ENCODE peak calls at places on chromosomes 11 and 22, in seven cellular contexts. One of them, this sample, is unnamed.

GRCh38 chr22:18085188-18085587 is 7.4 kb downstream of the PEX26 start:
- DNase-seq in H1: no peak
- DNase-seq in right atrium auricular region: no peak
- DNase-seq in psoas muscle: no peak
- DNase-seq in fibroblast of mammary gland: peak
- DNase-seq in GM06990: no peak
- DNase-seq in fibroblast of the aortic adventitia: peak
- DNase-seq in this sample: no peak

GRCh38 chr22:19330865-19331418 is 39.4 kb upstream of the CLTCL1 start:
- DNase-seq in H1: no peak
- DNase-seq in right atrium auricular region: no peak
- DNase-seq in psoas muscle: no peak
- DNase-seq in fibroblast of mammary gland: no peak
- DNase-seq in GM06990: no peak
- DNase-seq in fibroblast of the aortic adventitia: no peak
- DNase-seq in this sample: no peak

GRCh38 chr11:114281388-114281956 is 14.7 kb upstream of the NNMT start:
- DNase-seq in H1: no peak
- DNase-seq in right atrium auricular region: no peak
- DNase-seq in psoas muscle: no peak
- DNase-seq in fibroblast of mammary gland: no peak
- DNase-seq in GM06990: no peak
- DNase-seq in fibroblast of the aortic adventitia: peak
- DNase-seq in this sample: no peak

GRCh38 chr11:10857604-10858504 is at the start of gene ZBED5:
- DNase-seq in H1: peak
- DNase-seq in right atrium auricular region: peak
- DNase-seq in psoas muscle: peak
- DNase-seq in fibroblast of mammary gland: peak
- DNase-seq in GM06990: peak
- DNase-seq in fibroblast of the aortic adventitia: peak
- DNase-seq in this sample: peak

GRCh38 chr11:128627666-128628342 is 40.4 kb upstream of the ETS1 start:
- DNase-seq in H1: no peak
- DNase-seq in right atrium auricular region: peak
- DNase-seq in psoas muscle: no peak
- DNase-seq in fibroblast of mammary gland: no peak
- DNase-seq in GM06990: no peak
- DNase-seq in fibroblast of the aortic adventitia: no peak
- DNase-seq in this sample: peak

GRCh38 chr11:120908521-120909181 is 115.3 kb upstream of the TBCEL start:
- DNase-seq in H1: no peak
- DNase-seq in right atrium auricular region: no peak
- DNase-seq in psoas muscle: no peak
- DNase-seq in fibroblast of mammary gland: no peak
- DNase-seq in GM06990: no peak
- DNase-seq in fibroblast of the aortic adventitia: no peak
- DNase-seq in this sample: no peak

GRCh38 chr22:29387921-29388758 is at the start of gene AP1B1:
- DNase-seq in H1: peak
- DNase-seq in right atrium auricular region: peak
- DNase-seq in psoas muscle: peak
- DNase-seq in fibroblast of mammary gland: peak
- DNase-seq in GM06990: peak
- DNase-seq in fibroblast of the aortic adventitia: peak
- DNase-seq in this sample: peak

GRCh38 chr11:44537679-44538078 is 27.8 kb upstream of the CD82 start:
- DNase-seq in H1: no peak
- DNase-seq in right atrium auricular region: no peak
- DNase-seq in psoas muscle: no peak
- DNase-seq in fibroblast of mammary gland: no peak
- DNase-seq in GM06990: no peak
- DNase-seq in fibroblast of the aortic adventitia: no peak
- DNase-seq in this sample: peak

GRCh38 chr11:6572215-6572614 is 31.2 kb downstream of the RRP8 start:
- DNase-seq in H1: no peak
- DNase-seq in right atrium auricular region: no peak
- DNase-seq in psoas muscle: no peak
- DNase-seq in fibroblast of mammary gland: peak
- DNase-seq in GM06990: no peak
- DNase-seq in fibroblast of the aortic adventitia: peak
- DNase-seq in this sample: no peak

GRCh38 chr22:29205598-29206371 is at the start of gene EMID1:
- DNase-seq in H1: no peak
- DNase-seq in right atrium auricular region: no peak
- DNase-seq in psoas muscle: peak
- DNase-seq in fibroblast of mammary gland: peak
- DNase-seq in GM06990: peak
- DNase-seq in fibroblast of the aortic adventitia: no peak
- DNase-seq in this sample: peak

GRCh38 chr22:30890689-30891442 is 77.7 kb downstream of the MORC2 start:
- DNase-seq in H1: no peak
- DNase-seq in right atrium auricular region: no peak
- DNase-seq in psoas muscle: no peak
- DNase-seq in fibroblast of mammary gland: peak
- DNase-seq in GM06990: no peak
- DNase-seq in fibroblast of the aortic adventitia: peak
- DNase-seq in this sample: peak

GRCh38 chr11:13152264-13152663 is 125.3 kb upstream of the BMAL1 start:
- DNase-seq in H1: no peak
- DNase-seq in right atrium auricular region: no peak
- DNase-seq in psoas muscle: no peak
- DNase-seq in fibroblast of mammary gland: no peak
- DNase-seq in GM06990: no peak
- DNase-seq in fibroblast of the aortic adventitia: no peak
- DNase-seq in this sample: no peak

GRCh38 chr11:38448284-38448683 is 1850.2 kb upstream of the RAG2 start:
- DNase-seq in H1: no peak
- DNase-seq in right atrium auricular region: no peak
- DNase-seq in psoas muscle: no peak
- DNase-seq in fibroblast of mammary gland: peak
- DNase-seq in GM06990: no peak
- DNase-seq in fibroblast of the aortic adventitia: no peak
- DNase-seq in this sample: no peak

GRCh38 chr11:27020736-27021135 is 19.9 kb upstream of the BBOX1 start:
- DNase-seq in H1: no peak
- DNase-seq in right atrium auricular region: no peak
- DNase-seq in psoas muscle: no peak
- DNase-seq in fibroblast of mammary gland: no peak
- DNase-seq in GM06990: no peak
- DNase-seq in fibroblast of the aortic adventitia: peak
- DNase-seq in this sample: no peak

DNA sequence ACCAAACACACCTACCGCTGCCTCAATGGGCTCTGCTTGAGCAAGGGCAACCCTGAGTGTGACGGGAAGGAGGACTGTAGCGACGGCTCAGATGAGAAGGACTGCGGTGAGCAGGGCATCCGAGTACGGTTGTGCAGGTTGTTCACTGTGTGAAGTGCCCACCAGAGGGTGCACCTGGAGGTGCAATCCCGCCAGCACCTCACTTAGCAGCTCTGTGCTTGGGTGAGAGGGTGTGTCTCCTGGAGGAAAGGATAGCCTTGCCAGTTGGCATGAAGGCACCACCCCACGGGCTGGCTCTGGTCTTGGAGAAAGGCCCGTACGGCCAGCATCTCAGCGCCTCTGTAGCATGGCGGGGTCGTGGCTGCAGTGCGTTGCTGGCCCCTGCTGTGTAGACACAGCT is 39.4 kb downstream of the ST14 start:
- DNase-seq in H1: no peak
- DNase-seq in right atrium auricular region: no peak
- DNase-seq in psoas muscle: no peak
- DNase-seq in fibroblast of mammary gland: no peak
- DNase-seq in GM06990: no peak
- DNase-seq in fibroblast of the aortic adventitia: no peak
- DNase-seq in this sample: no peak
- TF ChIP-seq CTCF in H1: no peak
- TF ChIP-seq CTCF in right atrium auricular region: no peak
- TF ChIP-seq CTCF in psoas muscle: no peak
- TF ChIP-seq CTCF in fibroblast of mammary gland: no peak
- TF ChIP-seq CTCF in GM06990: no peak
- TF ChIP-seq CTCF in fibroblast of the aortic adventitia: no peak
- TF ChIP-seq CTCF in this sample: no peak

GRCh38 chr22:38137876-38138687 is 27.6 kb upstream of the BAIAP2L2 start:
- DNase-seq in H1: no peak
- DNase-seq in right atrium auricular region: no peak
- DNase-seq in psoas muscle: no peak
- DNase-seq in fibroblast of mammary gland: no peak
- DNase-seq in GM06990: no peak
- DNase-seq in fibroblast of the aortic adventitia: no peak
- DNase-seq in this sample: no peak

GRCh38 chr22:38138961-38139360 is 28.5 kb upstream of the BAIAP2L2 start:
- DNase-seq in H1: no peak
- DNase-seq in right atrium auricular region: no peak
- DNase-seq in psoas muscle: no peak
- DNase-seq in fibroblast of mammary gland: no peak
- DNase-seq in GM06990: no peak
- DNase-seq in fibroblast of the aortic adventitia: no peak
- DNase-seq in this sample: no peak

GRCh38 chr22:38135133-38135706 is 24.7 kb upstream of the BAIAP2L2 start:
- DNase-seq in H1: no peak
- DNase-seq in right atrium auricular region: no peak
- DNase-seq in psoas muscle: no peak
- DNase-seq in fibroblast of mammary gland: peak
- DNase-seq in GM06990: no peak
- DNase-seq in fibroblast of the aortic adventitia: peak
- DNase-seq in this sample: no peak

GRCh38 chr22:38133331-38133730 is 22.8 kb upstream of the BAIAP2L2 start:
- DNase-seq in H1: no peak
- DNase-seq in right atrium auricular region: no peak
- DNase-seq in psoas muscle: no peak
- DNase-seq in fibroblast of mammary gland: no peak
- DNase-seq in GM06990: no peak
- DNase-seq in fibroblast of the aortic adventitia: no peak
- DNase-seq in this sample: no peak

DNA sequence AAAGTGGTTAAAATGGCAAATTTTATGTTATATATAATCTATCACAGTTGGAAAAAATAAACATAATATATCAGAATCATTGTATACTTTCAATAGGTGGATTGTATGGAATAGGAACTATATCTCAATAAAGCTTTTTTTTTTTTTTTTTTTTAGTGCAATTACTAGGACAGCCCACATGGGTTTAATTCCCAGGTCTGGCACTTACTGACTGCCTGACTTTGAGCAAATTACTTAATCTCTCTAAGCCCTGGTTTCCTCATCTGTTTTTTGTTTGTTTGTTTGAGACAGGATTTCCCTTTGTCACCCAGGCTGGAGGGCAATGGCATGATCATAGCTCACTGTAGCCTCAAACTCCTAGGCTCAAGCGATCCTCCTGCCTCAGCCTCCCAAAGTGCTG is 26.1 kb upstream of the BAIAP2L2 start:
- DNase-seq in H1: no peak
- DNase-seq in right atrium auricular region: no peak
- DNase-seq in psoas muscle: no peak
- DNase-seq in fibroblast of mammary gland: peak
- DNase-seq in GM06990: no peak
- DNase-seq in fibroblast of the aortic adventitia: no peak
- DNase-seq in this sample: no peak
- TF ChIP-seq CTCF in H1: no peak
- TF ChIP-seq CTCF in right atrium auricular region: no peak
- TF ChIP-seq CTCF in psoas muscle: no peak
- TF ChIP-seq CTCF in fibroblast of mammary gland: no peak
- TF ChIP-seq CTCF in GM06990: no peak
- TF ChIP-seq CTCF in fibroblast of the aortic adventitia: peak
- TF ChIP-seq CTCF in this sample: no peak

DNA sequence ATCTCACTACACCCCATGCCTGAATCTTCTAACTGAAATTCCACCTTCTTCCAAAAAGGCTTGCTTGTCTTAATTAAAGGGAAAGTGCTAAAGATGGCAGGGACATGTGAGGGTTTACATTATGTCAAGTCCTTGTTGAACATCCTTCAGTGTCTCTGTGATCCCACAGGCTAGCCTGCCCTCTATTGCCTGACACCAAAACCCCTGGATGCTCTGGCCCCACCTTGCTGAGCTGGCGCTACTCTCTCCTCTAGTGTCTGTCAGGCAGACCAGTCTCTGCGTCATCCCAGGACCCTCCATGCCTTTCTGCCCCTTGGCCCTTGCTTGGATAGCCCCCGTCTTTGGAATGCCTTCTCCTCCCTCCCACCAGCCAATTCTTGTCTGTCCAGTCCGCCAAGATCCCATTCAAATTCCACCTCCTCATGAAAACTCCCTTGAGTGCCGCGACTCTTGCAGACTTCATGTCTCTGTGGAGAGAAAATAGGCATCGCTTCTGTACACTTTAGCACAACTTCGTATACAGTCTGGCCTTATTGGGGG is 69.3 kb downstream of the PKNOX2 start:
- DNase-seq in H1: no peak
- DNase-seq in right atrium auricular region: no peak
- DNase-seq in psoas muscle: no peak
- DNase-seq in fibroblast of mammary gland: no peak
- DNase-seq in GM06990: no peak
- DNase-seq in fibroblast of the aortic adventitia: no peak
- DNase-seq in this sample: no peak
- TF ChIP-seq CTCF in H1: peak
- TF ChIP-seq CTCF in right atrium auricular region: no peak
- TF ChIP-seq CTCF in psoas muscle: no peak
- TF ChIP-seq CTCF in fibroblast of mammary gland: no peak
- TF ChIP-seq CTCF in GM06990: no peak
- TF ChIP-seq CTCF in fibroblast of the aortic adventitia: no peak
- TF ChIP-seq CTCF in this sample: no peak

GRCh38 chr11:2838091-2838490 is 47.5 kb downstream of the CDKN1C start:
- DNase-seq in H1: no peak
- DNase-seq in right atrium auricular region: no peak
- DNase-seq in psoas muscle: no peak
- DNase-seq in fibroblast of mammary gland: no peak
- DNase-seq in GM06990: no peak
- DNase-seq in fibroblast of the aortic adventitia: no peak
- DNase-seq in this sample: no peak

GRCh38 chr11:2837651-2838050 is 47.9 kb downstream of the CDKN1C start:
- DNase-seq in H1: no peak
- DNase-seq in right atrium auricular region: no peak
- DNase-seq in psoas muscle: no peak
- DNase-seq in fibroblast of mammary gland: no peak
- DNase-seq in GM06990: no peak
- DNase-seq in fibroblast of the aortic adventitia: no peak
- DNase-seq in this sample: no peak

GRCh38 chr11:2836335-2837095 is 49.1 kb downstream of the CDKN1C start:
- DNase-seq in H1: no peak
- DNase-seq in right atrium auricular region: no peak
- DNase-seq in psoas muscle: no peak
- DNase-seq in fibroblast of mammary gland: no peak
- DNase-seq in GM06990: no peak
- DNase-seq in fibroblast of the aortic adventitia: no peak
- DNase-seq in this sample: no peak

GRCh38 chr11:2835768-2836150 is 49.8 kb downstream of the CDKN1C start:
- DNase-seq in H1: no peak
- DNase-seq in right atrium auricular region: no peak
- DNase-seq in psoas muscle: no peak
- DNase-seq in fibroblast of mammary gland: no peak
- DNase-seq in GM06990: no peak
- DNase-seq in fibroblast of the aortic adventitia: no peak
- DNase-seq in this sample: no peak

DNA sequence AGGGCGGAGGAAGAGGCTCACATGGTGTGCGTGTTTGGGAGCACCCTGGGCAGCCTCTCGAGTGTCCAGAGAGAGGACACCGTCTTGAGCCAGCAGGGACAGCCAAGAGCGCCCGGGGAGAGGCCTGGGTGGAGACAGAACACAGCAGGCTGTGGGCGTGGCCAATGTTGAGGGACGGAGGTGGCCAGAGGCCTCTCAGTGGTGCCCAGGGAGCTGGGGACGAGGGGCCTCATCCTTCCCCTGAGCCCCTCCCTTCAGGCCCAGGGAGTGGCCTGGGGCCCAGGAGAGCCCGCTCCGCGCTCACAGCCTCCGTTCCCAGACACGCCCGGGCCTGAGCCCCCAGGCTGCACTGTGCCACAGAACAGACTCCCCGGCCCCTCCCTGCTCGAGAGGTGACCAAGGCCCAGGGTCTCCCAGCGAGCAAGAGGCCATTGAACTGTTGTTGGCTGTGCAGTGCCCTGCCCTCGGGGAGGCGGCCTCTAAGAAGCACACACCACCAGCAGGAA is 48.4 kb downstream of the CDKN1C start:
- DNase-seq in H1: no peak
- DNase-seq in right atrium auricular region: peak
- DNase-seq in psoas muscle: peak
- DNase-seq in fibroblast of mammary gland: no peak
- DNase-seq in GM06990: no peak
- DNase-seq in fibroblast of the aortic adventitia: peak
- DNase-seq in this sample: no peak
- TF ChIP-seq CTCF in H1: no peak
- TF ChIP-seq CTCF in right atrium auricular region: peak
- TF ChIP-seq CTCF in psoas muscle: peak
- TF ChIP-seq CTCF in fibroblast of mammary gland: no peak
- TF ChIP-seq CTCF in GM06990: no peak
- TF ChIP-seq CTCF in fibroblast of the aortic adventitia: peak
- TF ChIP-seq CTCF in this sample: no peak